ENCODE peak calls at places on chromosomes 5 and 9, in ten cellular contexts. H is aorta, O is choroid plexus epithelial cell, M is fibroblast of mammary gland, Y is GM19239, J is prostate gland, Z is cardiac muscle cell, S is germinal center, B is ACHN, C is HTR-8/SVneo. E is an unnamed sample.

GRCh38 chr9:128025756-128026155 is 41.4 kb downstream of the NAIF1 start:
- DNase-seq in H (no peak), O (no peak), M (no peak), Y (no peak), J (no peak), Z (no peak), S (no peak), B (no peak), C (no peak), E (no peak)

GRCh38 chr5:107135391-107135790 is 535.3 kb downstream of the EFNA5 start:
- DNase-seq in H (no peak), O (peak), M (peak), Y (no peak), J (no peak), Z (no peak), S (no peak), B (no peak), C (no peak), E (no peak)

GRCh38 chr5:149724130-149724850 is 5.8 kb upstream of the PPARGC1B start:
- DNase-seq in H (no peak), O (peak), M (no peak), Y (peak), J (no peak), Z (no peak), S (no peak), B (no peak), C (no peak), E (peak)

GRCh38 chr5:175344331-175345200 is 99.4 kb downstream of the DRD1 start:
- DNase-seq in H (no peak), O (no peak), M (no peak), Y (no peak), J (peak), Z (no peak), S (no peak), B (no peak), C (peak), E (no peak)

GRCh38 chr5:171600736-171601265 is 181.4 kb downstream of the FGF18 start:
- DNase-seq in H (no peak), O (peak), M (peak), Y (no peak), J (no peak), Z (no peak), S (no peak), B (no peak), C (no peak), E (peak)

GRCh38 chr9:33130501-33130900 is 36.6 kb downstream of the B4GALT1 start:
- DNase-seq in H (no peak), O (peak), M (peak), Y (no peak), J (no peak), Z (no peak), S (no peak), B (no peak), C (no peak), E (no peak)

GRCh38 chr9:121233906-121234901 is 32.5 kb upstream of the RAB14 start:
- DNase-seq in H (no peak), O (peak), M (peak), Y (no peak), J (no peak), Z (no peak), S (no peak), B (no peak), C (peak), E (no peak)

GRCh38 chr9:122051401-122052346 is 41.4 kb downstream of the TTLL11 start:
- DNase-seq in H (no peak), O (peak), M (peak), Y (no peak), J (no peak), Z (no peak), S (no peak), B (no peak), C (no peak), E (no peak)